ENCODE peak calls at places on chromosomes 11 and 22, in eight cellular contexts. X is GM18507; A is CD8-positive, alpha-beta memory T cell; N is AG09309; Y is neural crest cell; G is NCI-H1092; H is cardiac muscle cell; U is skeletal muscle cell. J is an unnamed sample.

GRCh38 chr11:62545437-62546243 is 966 bp downstream of the AHNAK start:
- DNase-seq in X (no peak), A (no peak), N (peak; percentile 64), Y (no peak), G (no peak), H (peak; percentile 97), U (peak; percentile 82), J (peak; percentile 68)

GRCh38 chr11:71444811-71445210 is 3.4 kb downstream of the DHCR7 start:
- DNase-seq in X (no peak), A (no peak), N (no peak), Y (no peak), G (no peak), H (no peak), U (no peak), J (no peak)

GRCh38 chr22:36227806-36228205 is 11.5 kb downstream of the APOL2 start:
- DNase-seq in X (no peak), A (no peak), N (no peak), Y (no peak), G (no peak), H (no peak), U (no peak), J (no peak)

GRCh38 chr22:40176921-40177737 is 596 bp upstream of the TNRC6B start:
- DNase-seq in X (no peak), A (peak; percentile 55), N (no peak), Y (peak; percentile 10), G (no peak), H (peak; percentile 76), U (no peak), J (peak; percentile 79)

GRCh38 chr11:127994736-127995135 is 592.6 kb downstream of the ETS1 start:
- DNase-seq in X (no peak), A (no peak), N (peak; percentile 23), Y (no peak), G (no peak), H (peak; percentile 46), U (peak; percentile 14), J (no peak)

GRCh38 chr11:129143335-129143734 is 48.8 kb downstream of the ARHGAP32 start:
- DNase-seq in X (no peak), A (no peak), N (peak; percentile 99), Y (peak; percentile 32), G (no peak), H (peak; percentile 100), U (peak; percentile 99), J (no peak)

GRCh38 chr11:111407652-111408051 is 28.6 kb upstream of the POU2AF1 start:
- DNase-seq in X (no peak), A (no peak), N (no peak), Y (no peak), G (no peak), H (no peak), U (no peak), J (no peak)

GRCh38 chr22:48452766-48453165 is 1374.9 kb downstream of the BRD1 start:
- DNase-seq in X (no peak), A (no peak), N (no peak), Y (no peak), G (no peak), H (no peak), U (no peak), J (no peak)

GRCh38 chr11:120511804-120512726 is 517 bp downstream of the GRIK4 start:
- DNase-seq in X (no peak), A (no peak), N (no peak), Y (no peak), G (no peak), H (no peak), U (no peak), J (no peak)

GRCh38 chr11:123020968-123021367 is 39.3 kb upstream of the BSX start:
- DNase-seq in X (peak; percentile 23), A (peak; percentile 18), N (no peak), Y (peak; percentile 4), G (peak; percentile 64), H (peak; percentile 74), U (peak; percentile 12), J (peak; percentile 35)

GRCh38 chr11:124240621-124241397 is at the start of gene OR8G1:
- DNase-seq in X (no peak), A (no peak), N (no peak), Y (no peak), G (no peak), H (no peak), U (no peak), J (no peak)

GRCh38 chr11:8382436-8383053 is 118.9 kb upstream of the LMO1 start:
- DNase-seq in X (no peak), A (no peak), N (no peak), Y (no peak), G (no peak), H (peak; percentile 29), U (peak; percentile 6), J (no peak)

GRCh38 chr11:2076441-2076840 is 62.7 kb downstream of the IGF2 start:
- DNase-seq in X (no peak), A (no peak), N (no peak), Y (no peak), G (no peak), H (no peak), U (no peak), J (no peak)

GRCh38 chr11:12430351-12430750 is 53.0 kb downstream of the PARVA start:
- DNase-seq in X (no peak), A (no peak), N (no peak), Y (no peak), G (no peak), H (peak; percentile 80), U (peak; percentile 55), J (no peak)

GRCh38 chr11:72235351-72236057 is 8.5 kb downstream of the PHOX2A start:
- DNase-seq in X (no peak), A (no peak), N (no peak), Y (no peak), G (no peak), H (no peak), U (no peak), J (no peak)

GRCh38 chr11:108912587-108912986 is 247.7 kb downstream of the DDX10 start:
- DNase-seq in X (no peak), A (no peak), N (no peak), Y (no peak), G (no peak), H (peak; percentile 47), U (no peak), J (no peak)

GRCh38 chr11:104402812-104403521 is 239.0 kb upstream of the PDGFD start:
- DNase-seq in X (no peak), A (no peak), N (no peak), Y (no peak), G (no peak), H (no peak), U (no peak), J (no peak)

GRCh38 chr11:93740031-93740801 is 1.1 kb downstream of the TAF1D start:
- DNase-seq in X (no peak), A (peak; percentile 28), N (no peak), Y (no peak), G (no peak), H (peak; percentile 46), U (no peak), J (peak; percentile 66)

GRCh38 chr22:37127350-37127878 is 17.9 kb upstream of the TMPRSS6 start:
- DNase-seq in X (no peak), A (no peak), N (no peak), Y (no peak), G (no peak), H (no peak), U (no peak), J (no peak)

GRCh38 chr22:37806409-37807338 is 1.1 kb upstream of the GCAT start:
- DNase-seq in X (no peak), A (no peak), N (no peak), Y (no peak), G (no peak), H (peak; percentile 46), U (no peak), J (no peak)

GRCh38 chr11:24511518-24511917 is 14.7 kb downstream of the LUZP2 start:
- DNase-seq in X (no peak), A (no peak), N (no peak), Y (no peak), G (no peak), H (no peak), U (no peak), J (no peak)

J was measured in activated T-cell treated with anti-CD3 and anti-CD28 coated beads, Interleukin-2, amount 50 U/mL, for 24 hours.